ENCODE peak calls at places on chromosome 16, in nine cellular contexts. Q is endodermal cell, I is HepG2, U is stomach, B is AG09309, P is HFF-Myc, S is neural progenitor cell, V is uterus, E is left ventricle myocardium inferior. O is an unnamed sample.

GRCh38 chr16:72111653-72112451 is 18.2 kb downstream of the DHX38 start:
- DNase-seq in Q (no peak), I (no peak), U (no peak), B (no peak), P (no peak), S (peak), V (no peak), E (no peak), O (no peak)

GRCh38 chr16:84532299-84532724 is 27.9 kb upstream of the MEAK7 start:
- DNase-seq in Q (peak), I (peak), U (no peak), B (peak), P (peak), S (peak), V (peak), E (peak), O (peak)

GRCh38 chr16:19374402-19374801 is 43.3 kb upstream of the TMC5 start:
- DNase-seq in Q (no peak), I (no peak), U (no peak), B (no peak), P (no peak), S (no peak), V (no peak), E (no peak), O (no peak)

GRCh38 chr16:80914379-80915078 is 92.2 kb downstream of the CMC2 start:
- DNase-seq in Q (no peak), I (peak), U (no peak), B (no peak), P (no peak), S (no peak), V (no peak), E (no peak), O (no peak)

GRCh38 chr16:53131363-53132071 is 76.7 kb downstream of the CHD9 start:
- DNase-seq in Q (peak), I (peak), U (peak), B (no peak), P (no peak), S (no peak), V (peak), E (peak), O (no peak)

GRCh38 chr16:87371261-87371866 is 12.2 kb downstream of the FBXO31 start:
- DNase-seq in Q (no peak), I (no peak), U (no peak), B (no peak), P (no peak), S (peak), V (no peak), E (no peak), O (no peak)

GRCh38 chr16:22161999-22162657 is at the start of gene SDR42E2:
- DNase-seq in Q (peak), I (no peak), U (peak), B (no peak), P (no peak), S (peak), V (no peak), E (no peak), O (no peak)

GRCh38 chr16:84487358-84487757 is 17.1 kb downstream of the MEAK7 start:
- DNase-seq in Q (no peak), I (no peak), U (peak), B (no peak), P (no peak), S (no peak), V (no peak), E (no peak), O (no peak)

GRCh38 chr16:54873081-54873480 is 57.6 kb upstream of the IRX5 start:
- DNase-seq in Q (no peak), I (no peak), U (no peak), B (no peak), P (no peak), S (no peak), V (no peak), E (no peak), O (no peak)

GRCh38 chr16:20404637-20405036 is at the start of gene PDILT:
- DNase-seq in Q (no peak), I (no peak), U (no peak), B (no peak), P (no peak), S (no peak), V (no peak), E (no peak), O (no peak)

DNA sequence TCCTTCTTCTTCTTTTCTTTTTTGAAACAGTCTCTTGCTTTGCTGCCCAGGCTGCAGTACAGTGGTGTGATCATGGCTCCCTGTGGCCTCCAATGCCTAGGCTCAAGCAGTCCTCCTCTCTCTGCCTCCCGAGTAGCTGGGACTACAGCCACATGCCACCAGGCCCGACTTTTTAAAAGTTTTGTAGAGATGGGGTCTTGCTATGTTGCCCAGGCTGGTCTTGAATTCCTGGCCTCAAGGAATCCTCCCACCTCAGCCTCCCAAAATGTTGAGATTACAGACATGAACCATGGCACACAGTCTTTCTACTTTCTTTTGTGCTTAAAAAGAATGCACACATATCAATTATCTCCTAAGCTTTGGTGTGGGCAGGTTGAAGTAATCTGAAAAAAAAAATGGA is 61.0 kb upstream of the DNAJA2 start:
- DNase-seq in Q (no peak), I (no peak), U (no peak), B (no peak), P (no peak), S (no peak), V (no peak), E (no peak), O (no peak)
- H3K4me3 ChIP-seq in Q (no peak), I (no peak), U (no peak), B (no peak), P (no peak), S (no peak), V (no peak), E (no peak), O (no peak)

DNA sequence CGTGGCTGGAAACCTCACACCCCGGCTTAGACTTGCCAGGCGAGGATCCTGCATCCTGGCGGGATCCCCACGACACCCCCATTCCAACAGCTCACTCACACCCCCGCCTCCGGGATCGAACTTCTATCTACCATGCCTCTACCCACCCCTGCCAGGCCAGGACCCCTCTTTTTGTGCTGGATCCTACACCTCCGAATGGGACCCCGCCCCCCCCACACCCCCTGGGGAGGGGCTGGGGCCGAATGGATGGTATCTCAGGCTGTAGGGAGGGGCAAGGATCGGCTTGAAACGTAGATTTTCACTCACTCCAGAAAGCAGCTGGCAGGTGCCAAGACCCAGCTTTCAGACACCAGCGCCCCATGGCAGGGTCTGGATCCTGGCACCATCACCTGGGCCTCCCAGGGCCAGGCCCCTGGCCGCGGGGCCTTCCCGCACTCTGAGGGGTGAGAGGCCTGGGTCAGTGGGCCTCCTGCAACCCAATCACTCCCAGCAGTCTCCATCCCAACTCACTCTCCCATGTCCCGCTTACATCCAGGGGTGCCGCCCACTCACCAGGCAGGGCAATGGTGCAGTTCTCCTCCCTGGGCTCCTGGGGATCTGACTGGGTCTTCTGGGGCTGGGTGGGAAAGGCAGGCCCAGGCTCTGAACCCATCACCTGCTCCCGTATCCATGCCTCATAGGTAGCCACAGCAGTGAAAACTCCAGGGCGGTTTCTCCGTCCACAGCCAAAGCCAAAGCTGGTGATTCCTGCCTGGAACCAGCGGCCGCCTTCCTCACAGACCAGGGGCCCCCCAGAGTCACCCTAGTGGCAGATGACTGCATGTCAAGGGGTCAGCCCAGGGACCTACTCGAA is 6.6 kb downstream of the PRSS36 start:
- DNase-seq in Q (peak), I (no peak), U (no peak), B (no peak), P (no peak), S (no peak), V (peak), E (no peak), O (no peak)
- H3K4me3 ChIP-seq in Q (no peak), I (no peak), U (peak), B (no peak), P (peak), S (no peak), V (peak), E (peak), O (peak)

DNA sequence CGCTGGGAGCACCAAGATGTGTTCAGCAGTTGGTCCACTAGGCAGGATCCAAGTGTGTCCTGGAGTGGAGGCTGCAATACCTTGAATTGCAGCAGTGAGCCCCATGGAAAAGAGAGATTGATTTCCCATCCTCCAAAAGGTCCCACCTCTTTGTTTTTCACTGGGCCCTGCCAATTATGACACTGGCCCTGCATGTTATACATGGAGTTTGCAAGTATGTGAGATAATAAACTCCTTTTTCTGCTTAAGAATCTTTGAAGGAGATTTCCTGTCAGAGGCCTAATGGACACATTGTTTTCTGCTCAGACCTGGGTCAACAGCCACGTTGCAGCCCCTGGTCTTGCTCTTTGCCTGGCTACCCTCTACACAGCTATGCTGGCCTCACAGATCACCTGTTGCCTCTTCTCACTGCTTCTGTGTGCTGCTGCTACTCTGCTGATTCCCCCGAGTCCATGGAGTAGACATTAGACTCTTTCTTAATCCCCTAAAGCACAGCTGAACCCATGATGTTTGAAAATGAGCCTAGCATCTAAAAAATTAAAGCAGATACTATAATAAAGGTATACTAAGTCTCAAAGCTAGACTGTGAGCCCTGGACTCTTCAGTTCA is 341.9 kb upstream of the CDH11 start:
- DNase-seq in Q (no peak), I (no peak), U (no peak), B (no peak), P (no peak), S (no peak), V (no peak), E (no peak), O (no peak)
- H3K4me3 ChIP-seq in Q (no peak), I (no peak), U (no peak), B (no peak), P (no peak), S (no peak), V (no peak), E (no peak), O (no peak)

GRCh38 chr16:179431-179830 is 828 bp upstream of the HBQ1 start:
- DNase-seq in Q (no peak), I (no peak), U (no peak), B (no peak), P (no peak), S (no peak), V (no peak), E (no peak), O (no peak)
- H3K4me3 ChIP-seq in Q (no peak), I (no peak), U (no peak), B (no peak), P (no peak), S (no peak), V (no peak), E (no peak), O (no peak)

GRCh38 chr16:23899869-23900268 is 64.1 kb downstream of the PRKCB start:
- DNase-seq in Q (no peak), I (no peak), U (no peak), B (no peak), P (no peak), S (no peak), V (no peak), E (no peak), O (no peak)

GRCh38 chr16:23900480-23901177 is 64.8 kb downstream of the PRKCB start:
- DNase-seq in Q (no peak), I (no peak), U (no peak), B (no peak), P (no peak), S (no peak), V (no peak), E (no peak), O (no peak)

GRCh38 chr16:23901178-23902131 is 65.7 kb downstream of the PRKCB start:
- DNase-seq in Q (peak), I (no peak), U (no peak), B (no peak), P (no peak), S (peak), V (no peak), E (no peak), O (no peak)

GRCh38 chr16:23903001-23903414 is 67.2 kb downstream of the PRKCB start:
- DNase-seq in Q (no peak), I (no peak), U (no peak), B (no peak), P (no peak), S (no peak), V (no peak), E (no peak), O (no peak)

DNA sequence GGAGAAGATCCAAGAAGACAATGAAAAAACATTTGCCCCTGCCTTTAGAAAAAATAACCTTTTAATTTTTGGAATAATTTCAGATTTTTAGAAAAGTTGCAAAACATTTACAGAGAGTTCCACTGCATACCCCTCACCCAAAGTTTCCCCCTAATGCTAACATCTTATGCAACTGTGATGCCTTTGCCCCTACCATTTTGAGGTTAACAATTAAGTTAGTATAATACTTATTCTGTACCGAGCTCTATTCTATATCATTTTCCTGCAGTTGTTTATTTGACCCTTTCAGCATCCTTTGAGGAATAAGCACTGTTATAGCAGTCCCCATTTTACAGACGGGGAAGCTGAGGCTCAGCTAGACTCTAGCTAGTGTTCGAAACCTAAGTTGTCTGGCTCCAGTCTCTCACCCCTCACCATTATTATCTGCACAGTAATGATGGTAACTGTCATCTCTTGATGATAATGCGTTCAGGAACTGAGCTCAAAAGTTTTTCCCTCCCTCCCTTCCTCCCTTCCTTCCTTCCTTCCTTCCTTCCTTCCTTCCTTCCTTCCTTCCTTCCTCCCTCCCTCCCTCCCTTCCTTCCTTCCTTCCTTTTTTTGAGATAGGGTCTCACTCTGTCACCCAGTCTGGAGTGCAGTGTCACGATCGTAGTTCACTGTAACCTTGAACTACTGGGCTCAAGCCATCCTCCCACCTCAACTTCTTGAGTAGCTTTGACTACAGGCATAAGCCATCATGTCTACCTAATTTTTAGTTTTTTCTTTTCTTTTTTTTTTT is 66.6 kb downstream of the PRKCB start:
- DNase-seq in Q (no peak), I (no peak), U (no peak), B (no peak), P (no peak), S (no peak), V (no peak), E (no peak), O (no peak)
- H3K4me3 ChIP-seq in Q (no peak), I (no peak), U (no peak), B (no peak), P (no peak), S (no peak), V (no peak), E (no peak), O (no peak)

DNA sequence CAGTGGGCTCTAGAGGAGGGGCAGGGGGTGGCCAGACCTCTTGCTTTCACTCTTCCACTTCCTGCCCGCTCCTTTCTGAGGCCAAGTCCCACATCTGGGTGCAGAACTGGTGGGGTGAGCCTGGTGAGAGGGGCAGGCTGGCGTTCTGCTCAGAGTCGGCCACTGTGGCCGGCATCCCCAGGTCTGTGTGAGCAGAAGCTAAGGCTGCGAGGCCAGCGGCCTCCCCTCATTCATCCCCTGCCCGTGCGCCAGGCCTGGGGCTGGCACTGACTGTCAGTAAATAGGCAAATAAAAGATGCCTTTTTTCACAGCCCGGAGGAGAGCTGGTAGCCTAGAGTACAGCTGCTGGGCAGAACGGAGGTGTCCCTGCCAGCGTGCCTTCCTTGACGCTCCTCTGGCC is 1.2 kb downstream of the DEF8 start:
- DNase-seq in Q (no peak), I (no peak), U (no peak), B (no peak), P (no peak), S (no peak), V (no peak), E (no peak), O (no peak)
- H3K4me3 ChIP-seq in Q (peak), I (peak), U (peak), B (peak), P (peak), S (peak), V (peak), E (peak), O (peak)

GRCh38 chr16:68244903-68245853 is at the start of gene PLA2G15:
- DNase-seq in Q (peak), I (peak), U (peak), B (peak), P (peak), S (peak), V (peak), E (peak), O (peak)

GRCh38 chr16:68247400-68247799 is 2.2 kb downstream of the PLA2G15 start:
- DNase-seq in Q (no peak), I (no peak), U (no peak), B (no peak), P (no peak), S (no peak), V (no peak), E (no peak), O (no peak)

GRCh38 chr16:68246671-68247070 is 1.5 kb downstream of the PLA2G15 start:
- DNase-seq in Q (no peak), I (no peak), U (no peak), B (no peak), P (no peak), S (no peak), V (no peak), E (no peak), O (no peak)

GRCh38 chr16:68244481-68244902 is 681 bp upstream of the PLA2G15 start:
- DNase-seq in Q (no peak), I (no peak), U (no peak), B (no peak), P (no peak), S (no peak), V (no peak), E (no peak), O (no peak)

GRCh38 chr16:68246121-68246520 is 948 bp downstream of the PLA2G15 start:
- DNase-seq in Q (no peak), I (no peak), U (no peak), B (no peak), P (no peak), S (no peak), V (no peak), E (no peak), O (no peak)
- H3K4me3 ChIP-seq in Q (peak), I (peak), U (peak), B (peak), P (peak), S (peak), V (peak), E (peak), O (peak)

GRCh38 chr16:60744198-60744597 is 1292.0 kb downstream of the CDH8 start:
- DNase-seq in Q (no peak), I (no peak), U (no peak), B (no peak), P (no peak), S (no peak), V (no peak), E (no peak), O (no peak)

GRCh38 chr16:60740033-60740696 is 1296.1 kb downstream of the CDH8 start:
- DNase-seq in Q (no peak), I (no peak), U (no peak), B (no peak), P (no peak), S (no peak), V (no peak), E (no peak), O (no peak)

GRCh38 chr16:60741810-60742209 is 1294.4 kb downstream of the CDH8 start:
- DNase-seq in Q (no peak), I (no peak), U (no peak), B (no peak), P (no peak), S (no peak), V (no peak), E (no peak), O (no peak)
- H3K4me3 ChIP-seq in Q (no peak), I (no peak), U (no peak), B (no peak), P (no peak), S (no peak), V (no peak), E (no peak), O (no peak)